ENCODE peak calls at places on chromosomes 2 and 18, in six cellular contexts. Y is H1, A is IMR-90, D is neuronal stem cell, L is mesendoderm, Z is mesenchymal stem cell. N is an unnamed sample.

GRCh38 chr2:8255448-8255800 is 426.4 kb upstream of the ID2 start:
- DNase-seq in L (peak; percentile 89), Z (peak; percentile 7), A (peak; percentile 13), D (no peak), Y (no peak), N (peak; percentile 56)

GRCh38 chr2:61193670-61194561 is 31.9 kb downstream of the C2orf74 start:
- DNase-seq in Y (no peak), D (no peak), L (no peak), Z (no peak), A (no peak), N (no peak)

GRCh38 chr2:232541195-232541960 is 1.9 kb downstream of the CHRNG start:
- DNase-seq in D (no peak), L (no peak), Z (no peak), A (no peak), Y (peak; percentile 47), N (no peak)

GRCh38 chr18:55988537-55988936 is 400.5 kb upstream of the TCF4 start:
- DNase-seq in D (no peak), L (no peak), Z (peak; percentile 98), A (peak; percentile 71), Y (no peak), N (no peak)

GRCh38 chr2:65315042-65315441 is 87.4 kb downstream of the ACTR2 start:
- DNase-seq in L (no peak), Y (no peak), Z (peak; percentile 28), A (peak; percentile 31), D (no peak), N (no peak)

GRCh38 chr18:46546111-46546640 is 110.8 kb downstream of the LOXHD1 start:
- DNase-seq in L (peak; percentile 75), Z (no peak), Y (no peak), A (no peak), D (peak; percentile 29), N (no peak)

GRCh38 chr18:1929720-1930119 is 641.6 kb downstream of the METTL4 start:
- DNase-seq in Y (no peak), D (no peak), L (peak; percentile 68), A (no peak), Z (no peak), N (no peak)

GRCh38 chr2:27086722-27087446 is at the start of gene KHK:
- DNase-seq in Z (peak; percentile 34), Y (peak; percentile 86), A (no peak), L (no peak), D (no peak), N (no peak)

GRCh38 chr2:197103363-197103762 is 176.9 kb upstream of the PGAP1 start:
- DNase-seq in D (no peak), A (no peak), L (no peak), Y (no peak), Z (no peak), N (no peak)

GRCh38 chr2:28252308-28252707 is 140.3 kb upstream of the FOSL2 start:
- DNase-seq in L (no peak), A (no peak), D (no peak), Y (no peak), Z (no peak), N (no peak)

GRCh38 chr2:146477383-146477782 is 1367.4 kb upstream of the ACVR2A start:
- DNase-seq in D (no peak), L (no peak), A (no peak), Y (no peak), Z (no peak), N (no peak)

GRCh38 chr18:47260924-47261701 is 9.7 kb upstream of the SKOR2 start:
- DNase-seq in Y (peak; percentile 88), Z (no peak), L (peak; percentile 44), A (no peak), D (no peak), N (peak; percentile 65)

GRCh38 chr2:14634885-14635871 is 2.7 kb downstream of the LRATD1 start:
- DNase-seq in L (peak; percentile 71), Y (peak; percentile 82), A (peak; percentile 16), D (peak; percentile 46), Z (peak; percentile 40), N (peak; percentile 75)

GRCh38 chr2:55743583-55743982 is 49.9 kb upstream of the PNPT1 start:
- DNase-seq in D (no peak), A (peak; percentile 86), Z (peak; percentile 45), Y (no peak), L (no peak), N (no peak)

GRCh38 chr2:40554665-40555294 is 102.9 kb upstream of the SLC8A1 start:
- DNase-seq in Y (peak; percentile 88), Z (peak; percentile 57), D (peak; percentile 54), L (peak; percentile 76), A (peak; percentile 38), N (peak; percentile 66)

GRCh38 chr18:78730564-78731422 is 248.8 kb upstream of the SALL3 start:
- DNase-seq in Y (no peak), D (no peak), L (no peak), Z (no peak), A (no peak), N (peak; percentile 17)

GRCh38 chr2:218252509-218253247 is 8.1 kb upstream of the GPBAR1 start:
- DNase-seq in L (no peak), Y (no peak), Z (no peak), D (no peak), A (peak; percentile 64), N (no peak)

GRCh38 chr2:189441709-189442074 is 418 bp downstream of the WDR75 start:
- DNase-seq in Y (no peak), Z (no peak), L (no peak), A (no peak), D (no peak), N (no peak)

GRCh38 chr2:189439342-189439741 is 1.9 kb upstream of the WDR75 start:
- DNase-seq in Z (peak; percentile 24), Y (no peak), D (no peak), A (no peak), L (peak; percentile 29), N (no peak)

GRCh38 chr2:189442468-189442867 is 1.2 kb downstream of the WDR75 start:
- DNase-seq in D (no peak), A (no peak), Y (no peak), L (no peak), Z (no peak), N (no peak)

GRCh38 chr2:189440947-189441708 is at the start of gene WDR75:
- DNase-seq in D (peak; percentile 94), L (peak; percentile 97), Y (peak; percentile 90), Z (peak; percentile 97), A (peak; percentile 94), N (peak; percentile 92)

GRCh38 chr2:189440644-189440946 is 679 bp upstream of the WDR75 start:
- DNase-seq in L (no peak), D (no peak), Y (no peak), Z (no peak), A (no peak), N (no peak)
- H3K18ac ChIP-seq in L (no peak overlapping the region), D (peak overlapping the region; percentile 67), Y (no peak overlapping the region), Z (peak overlapping the region; percentile 86), A (peak overlapping the region; percentile 36), N (no peak overlapping the region)

GRCh38 chr2:46298272-46298521 is 990 bp downstream of the EPAS1 start:
- DNase-seq in A (no peak), Y (peak; percentile 70), Z (no peak), D (no peak), L (no peak), N (no peak)

GRCh38 chr2:46296840-46297545 is at the start of gene EPAS1:
- DNase-seq in Y (peak; percentile 91), A (peak; percentile 76), L (peak; percentile 88), Z (peak; percentile 89), D (peak; percentile 81), N (peak; percentile 94)

GRCh38 chr2:46294185-46294836 is 2.9 kb upstream of the EPAS1 start:
- DNase-seq in Z (peak; percentile 42), D (no peak), A (no peak), L (peak; percentile 49), Y (peak; percentile 71), N (peak; percentile 59)

GRCh38 chr2:46297546-46298271 is 502 bp downstream of the EPAS1 start:
- DNase-seq in Z (peak; percentile 38), D (peak; percentile 44), Y (peak; percentile 81), A (no peak), L (peak; percentile 62), N (peak; percentile 72)

DNA sequence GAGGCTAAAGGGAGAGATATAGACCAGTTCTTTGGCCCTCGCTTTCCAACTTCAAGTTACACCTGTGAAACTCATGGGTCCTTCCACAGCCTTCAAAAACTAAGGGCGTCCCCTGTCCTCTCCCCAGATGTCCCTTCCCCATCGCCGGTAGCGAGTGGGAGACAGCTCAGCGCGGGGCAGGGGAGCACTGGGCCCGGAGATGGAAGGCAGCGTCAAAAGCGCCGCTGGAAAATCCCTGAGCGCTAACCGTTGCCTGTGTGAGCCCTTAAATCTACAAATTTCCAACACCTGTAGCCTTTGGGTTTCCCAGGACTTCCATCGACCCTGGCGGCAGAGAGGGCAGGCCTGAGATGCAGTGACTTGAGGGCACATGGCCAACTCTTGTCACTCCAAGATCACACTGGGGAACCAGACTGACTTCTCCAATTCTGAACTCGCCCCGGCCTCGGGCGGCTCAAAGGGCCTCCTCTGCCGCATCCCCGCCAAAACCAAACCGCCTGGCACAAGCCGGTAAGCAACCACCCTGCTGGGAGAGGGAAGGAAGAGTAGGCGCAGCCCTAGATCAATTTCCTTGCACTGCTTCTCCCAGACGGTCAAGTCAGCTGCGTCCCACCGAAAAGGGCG is 879 bp upstream of the EPAS1 start:
- DNase-seq in Y (peak; percentile 78), L (peak; percentile 42), D (no peak), Z (no peak), A (no peak), N (peak; percentile 61)
- H3K18ac ChIP-seq in Y (peak overlapping the region; percentile 19), L (peak overlapping the region; percentile 51), D (peak overlapping the region; percentile 6), Z (peak overlapping the region; percentile 8), A (no peak overlapping the region), N (no peak overlapping the region)

DNA sequence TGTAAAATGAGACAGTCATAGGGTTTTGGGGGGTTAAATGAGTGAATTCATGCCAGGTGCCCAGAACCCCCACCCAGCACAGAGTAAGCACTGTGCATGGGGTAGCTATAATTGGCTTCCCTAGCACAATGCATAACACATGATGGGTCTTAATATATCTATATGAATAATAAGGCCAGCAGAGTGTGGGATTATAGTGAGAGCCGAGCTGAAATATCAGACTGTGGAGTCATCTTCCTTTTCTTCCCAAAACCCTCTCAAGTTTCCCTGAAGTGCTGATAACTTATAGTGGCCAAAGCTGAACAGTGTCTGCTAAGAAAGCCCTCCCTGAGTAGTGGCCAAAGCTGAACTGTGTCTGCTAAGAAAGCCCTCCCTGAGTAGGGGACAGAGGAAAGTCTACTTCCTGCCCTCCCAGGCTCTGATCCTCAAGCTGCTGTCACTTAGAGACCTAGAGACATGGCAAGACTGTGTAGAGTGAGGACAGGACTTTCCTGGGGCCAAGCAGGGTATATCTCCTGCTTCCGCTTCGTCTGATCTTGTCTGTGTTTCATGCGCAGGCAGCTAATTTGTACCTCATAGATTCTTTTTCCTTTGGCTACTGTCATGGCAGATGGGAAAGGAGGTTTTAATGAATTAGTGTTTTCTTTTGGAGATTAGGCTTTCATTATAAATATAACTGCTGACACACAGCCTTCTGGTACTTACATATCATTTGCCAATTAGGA is 94.8 kb downstream of the FHOD3 start:
- DNase-seq in L (no peak), Y (no peak), A (peak; percentile 48), Z (no peak), D (no peak), N (no peak)
- H3K18ac ChIP-seq in L (no peak overlapping the region), Y (no peak overlapping the region), A (no peak overlapping the region), Z (no peak overlapping the region), D (no peak overlapping the region), N (no peak overlapping the region)

DNA sequence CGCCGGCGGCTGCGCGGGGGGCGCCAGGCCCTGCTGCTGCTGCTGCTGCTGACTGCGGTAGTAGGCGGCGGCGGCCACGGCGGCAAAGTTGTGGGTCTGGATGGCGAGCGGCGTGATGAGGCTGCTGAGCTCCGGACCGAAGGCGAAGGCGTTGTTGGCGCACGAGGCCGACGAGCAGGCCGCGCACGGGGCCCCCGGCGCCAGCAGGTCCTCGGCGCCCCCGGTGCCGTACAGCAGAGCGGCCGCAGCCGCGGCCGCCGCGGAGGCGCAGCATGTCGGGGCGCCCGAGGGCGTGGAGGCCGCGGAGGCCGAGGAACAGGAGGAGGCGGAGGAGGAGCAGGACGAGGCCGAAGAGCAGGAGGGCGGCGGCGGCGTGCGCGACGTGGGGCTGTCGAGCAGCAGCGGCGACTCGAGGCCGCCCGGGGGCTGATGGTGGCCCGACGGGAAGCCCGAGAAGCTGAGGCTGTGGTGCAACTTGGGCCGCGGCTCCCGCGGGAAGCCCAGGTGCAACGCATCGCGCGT is 1.8 kb downstream of the ZFP36L2 start:
- DNase-seq in D (no peak), A (peak; percentile 17), Y (peak; percentile 66), L (peak; percentile 68), Z (peak; percentile 52), N (no peak)
- H3K18ac ChIP-seq in D (peak overlapping the region; percentile 100), A (no peak overlapping the region), Y (peak overlapping the region; percentile 44), L (peak overlapping the region; percentile 19), Z (peak overlapping the region; percentile 96), N (no peak overlapping the region)

N was measured in H9.